ENCODE peak calls at places on chromosomes 11 and 22, in nine cellular contexts. X is CD4-positive, alpha-beta memory T cell; U is MM.1S; T is neuronal stem cell; G is SK-N-SH; K is CD4-positive, CD25-positive, alpha-beta regulatory T cell; Z is thoracic aorta; I is PC-9; H is A549. R is an unnamed sample.

GRCh38 chr11:116730568-116730967 is 42.2 kb downstream of the BUD13 start:
- DNase-seq in X (no peak), U (no peak), T (no peak), G (no peak), K (no peak), Z (no peak), I (no peak), H (no peak), R (no peak)

GRCh38 chr11:72580648-72580950 is 93.6 kb downstream of the PDE2A start:
- DNase-seq in X (no peak), U (no peak), T (no peak), G (no peak), K (no peak), Z (no peak), I (no peak), H (no peak), R (no peak)

GRCh38 chr22:49525366-49525765 is 302.3 kb downstream of the BRD1 start:
- DNase-seq in X (no peak), U (no peak), T (no peak), G (no peak), K (no peak), Z (no peak), I (no peak), H (no peak), R (no peak)

GRCh38 chr11:123384116-123384515 is 46.0 kb upstream of the GRAMD1B start:
- DNase-seq in X (no peak), U (no peak), T (no peak), G (no peak), K (no peak), Z (no peak), I (no peak), H (no peak), R (no peak)

GRCh38 chr11:106456651-106457050 is 379.2 kb downstream of the AASDHPPT start:
- DNase-seq in X (no peak), U (no peak), T (no peak), G (no peak), K (no peak), Z (no peak), I (no peak), H (no peak), R (no peak)

GRCh38 chr22:45537734-45538181 is 35.1 kb downstream of the FBLN1 start:
- DNase-seq in X (no peak), U (no peak), T (no peak), G (peak; percentile 66), K (no peak), Z (no peak), I (no peak), H (no peak), R (no peak)

GRCh38 chr11:69468911-69469885 is 12.3 kb upstream of the LINC01488 start:
- DNase-seq in X (no peak), U (no peak), T (no peak), G (no peak), K (no peak), Z (no peak), I (no peak), H (no peak), R (no peak)

GRCh38 chr11:106063009-106063408 is 14.1 kb downstream of the KBTBD3 start:
- DNase-seq in X (no peak), U (peak; percentile 9), T (no peak), G (no peak), K (no peak), Z (no peak), I (no peak), H (no peak), R (no peak)

GRCh38 chr11:76266269-76266668 is 60.0 kb upstream of the WNT11 start:
- DNase-seq in X (no peak), U (no peak), T (no peak), G (no peak), K (no peak), Z (no peak), I (peak; percentile 91), H (peak; percentile 71), R (no peak)

GRCh38 chr22:48138855-48139254 is 1376.4 kb downstream of the TBC1D22A start:
- DNase-seq in X (no peak), U (no peak), T (no peak), G (no peak), K (no peak), Z (no peak), I (no peak), H (no peak), R (no peak)

GRCh38 chr11:76236092-76237026 is 30.1 kb upstream of the WNT11 start:
- DNase-seq in X (no peak), U (peak; percentile 56), T (no peak), G (peak; percentile 84), K (no peak), Z (peak; percentile 28), I (peak; percentile 58), H (peak; percentile 90), R (no peak)

GRCh38 chr11:100855466-100856067 is 168.5 kb downstream of the ARHGAP42 start:
- DNase-seq in X (no peak), U (peak; percentile 65), T (no peak), G (peak; percentile 4), K (no peak), Z (no peak), I (peak; percentile 59), H (peak; percentile 7), R (no peak)

GRCh38 chr11:62860835-62861563 is 19.7 kb upstream of the SLC3A2 start:
- DNase-seq in X (no peak), U (no peak), T (no peak), G (no peak), K (no peak), Z (no peak), I (no peak), H (no peak), R (no peak)

GRCh38 chr11:42407379-42407778 is 904.4 kb upstream of the API5 start:
- DNase-seq in X (no peak), U (peak; percentile 29), T (peak; percentile 92), G (peak; percentile 25), K (no peak), Z (no peak), I (no peak), H (no peak), R (no peak)

GRCh38 chr11:66851251-66851620 is 5.6 kb upstream of the LRFN4 start:
- DNase-seq in X (no peak), U (no peak), T (no peak), G (peak; percentile 27), K (no peak), Z (no peak), I (no peak), H (no peak), R (no peak)

GRCh38 chr11:119361056-119361787 is 14.7 kb upstream of the MFRP start:
- DNase-seq in X (no peak), U (peak; percentile 30), T (peak; percentile 62), G (peak; percentile 26), K (no peak), Z (no peak), I (peak; percentile 93), H (peak; percentile 57), R (no peak)

GRCh38 chr11:117121176-117121575 is 22.9 kb upstream of the PAFAH1B2 start:
- DNase-seq in X (no peak), U (no peak), T (no peak), G (no peak), K (no peak), Z (no peak), I (no peak), H (no peak), R (no peak)

GRCh38 chr11:2519517-2519878 is 74.7 kb downstream of the KCNQ1 start:
- DNase-seq in X (no peak), U (no peak), T (no peak), G (no peak), K (no peak), Z (no peak), I (no peak), H (no peak), R (no peak)

GRCh38 chr11:47162426-47162825 is 14.3 kb downstream of the ARFGAP2 start:
- DNase-seq in X (no peak), U (no peak), T (no peak), G (no peak), K (no peak), Z (no peak), I (peak; percentile 25), H (no peak), R (no peak)

GRCh38 chr11:47161134-47161854 is 15.4 kb downstream of the ARFGAP2 start:
- DNase-seq in X (peak; percentile 49), U (peak; percentile 46), T (peak; percentile 71), G (peak; percentile 91), K (peak; percentile 66), Z (no peak), I (peak; percentile 51), H (peak; percentile 92), R (peak; percentile 73)

GRCh38 chr11:47163198-47163597 is 13.5 kb downstream of the ARFGAP2 start:
- DNase-seq in X (no peak), U (no peak), T (no peak), G (no peak), K (no peak), Z (no peak), I (no peak), H (no peak), R (no peak)

GRCh38 chr11:47160753-47161133 is 15.9 kb downstream of the ARFGAP2 start:
- DNase-seq in X (no peak), U (no peak), T (no peak), G (no peak), K (no peak), Z (no peak), I (peak; percentile 22), H (peak; percentile 19), R (no peak)

GRCh38 chr11:47161890-47162289 is 14.8 kb downstream of the ARFGAP2 start:
- DNase-seq in X (no peak), U (no peak), T (no peak), G (no peak), K (no peak), Z (no peak), I (peak; percentile 16), H (no peak), R (no peak)
- H3K27ac ChIP-seq in X (no peak overlapping the region), U (no peak overlapping the region), T (no peak overlapping the region), G (no peak overlapping the region), K (no peak overlapping the region), Z (no peak overlapping the region), I (no peak overlapping the region), H (no peak overlapping the region), R (no peak overlapping the region)

GRCh38 chr22:19448739-19449421 is 1.4 kb upstream of the C22orf39 start:
- DNase-seq in X (no peak), U (peak; percentile 63), T (no peak), G (no peak), K (no peak), Z (no peak), I (no peak), H (no peak), R (no peak)
- H3K4me3 ChIP-seq in X (no peak overlapping the region), U (peak overlapping the region; percentile 88), T (peak overlapping the region; percentile 64), G (no peak overlapping the region), K (peak overlapping the region; percentile 95), Z (no peak overlapping the region), I (no peak overlapping the region), H (no peak overlapping the region), R (peak overlapping the region; percentile 65)

DNA sequence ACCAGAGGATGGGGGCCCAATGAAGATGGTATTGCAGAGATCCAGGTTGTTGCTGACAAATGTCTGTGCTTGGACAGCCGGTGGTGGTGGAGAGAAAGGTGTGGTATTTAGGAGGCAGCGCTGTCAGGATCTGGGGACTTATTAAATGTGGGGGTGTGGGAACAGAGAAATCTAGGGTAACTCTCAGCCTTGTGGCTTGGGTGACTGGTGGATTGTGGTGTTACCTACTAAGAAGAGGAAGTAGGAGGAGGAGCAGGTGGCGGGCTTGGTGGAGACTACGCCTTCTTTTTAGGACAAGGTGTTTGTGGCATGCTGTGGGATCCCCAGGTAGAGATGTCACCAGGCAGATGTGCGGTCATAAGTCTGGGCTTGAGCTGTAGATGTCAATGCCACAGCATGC is 144.0 kb downstream of the GRIK4 start:
- DNase-seq in X (no peak), U (no peak), T (no peak), G (no peak), K (no peak), Z (no peak), I (no peak), H (no peak), R (no peak)
- H3K4me1 ChIP-seq in X (no peaks in the 10 kb centered on the region), U (peaks cover 22% of the 10 kb centered on the region), T (no peaks in the 10 kb centered on the region), G (no peaks in the 10 kb centered on the region), K (no peaks in the 10 kb centered on the region), Z (no peaks in the 10 kb centered on the region), I (no peaks in the 10 kb centered on the region), H (no peaks in the 10 kb centered on the region), R (no peaks in the 10 kb centered on the region)

GRCh38 chr22:27961680-27962079 is 42.6 kb upstream of the PITPNB start:
- DNase-seq in X (no peak), U (no peak), T (no peak), G (no peak), K (no peak), Z (no peak), I (no peak), H (no peak), R (no peak)
- H3K27ac ChIP-seq in X (no peak overlapping the region), U (no peak overlapping the region), T (no peak overlapping the region), G (no peak overlapping the region), K (no peak overlapping the region), Z (no peak overlapping the region), I (no peak overlapping the region), H (no peak overlapping the region), R (no peak overlapping the region)